ENCODE peak calls at places on chromosomes 13 and 19, in five cellular contexts. I is HCT116, U is H1, H is HepG2, Z is GM12878. N is an unnamed sample.

GRCh38 chr19:17775245-17775927 is 19.6 kb upstream of the B3GNT3 start:
- DNase-seq in I (no peak), U (no peak), H (peak; percentile 64), Z (no peak), N (peak; percentile 85)

GRCh38 chr19:57512845-57513244 is 13.1 kb downstream of the ZNF773 start:
- DNase-seq in I (no peak), U (no peak), H (no peak), Z (no peak), N (no peak)

GRCh38 chr13:82358284-82358683 is 1524.0 kb downstream of the SLITRK1 start:
- DNase-seq in I (no peak), U (no peak), H (no peak), Z (no peak), N (no peak)

GRCh38 chr13:92804346-92804745 is 422.3 kb upstream of the GPC6 start:
- DNase-seq in I (no peak), U (no peak), H (no peak), Z (no peak), N (no peak)

GRCh38 chr13:56528040-56528760 is 612.5 kb upstream of the PRR20A start:
- DNase-seq in I (no peak), U (no peak), H (no peak), Z (no peak), N (no peak)

GRCh38 chr19:17482877-17483604 is 12.7 kb downstream of the SLC27A1 start:
- DNase-seq in I (no peak), U (no peak), H (no peak), Z (no peak), N (peak; percentile 4)

GRCh38 chr13:71922191-71922590 is 55.2 kb upstream of the DACH1 start:
- DNase-seq in I (no peak), U (no peak), H (no peak), Z (no peak), N (no peak)

GRCh38 chr19:44401108-44401786 is at the start of gene ZNF285:
- DNase-seq in I (no peak), U (peak; percentile 94), H (peak; percentile 84), Z (peak; percentile 1), N (peak; percentile 87)

GRCh38 chr19:50492303-50493052 is 15.8 kb upstream of the GARIN5A start:
- DNase-seq in I (no peak), U (no peak), H (no peak), Z (no peak), N (peak; percentile 50)

GRCh38 chr13:68713394-68713793 is 1394.2 kb upstream of the ATXN8OS start:
- DNase-seq in I (no peak), U (peak; percentile 62), H (no peak), Z (no peak), N (no peak)

GRCh38 chr13:32905063-32905863 is 111.0 kb upstream of the KL start:
- DNase-seq in I (no peak), U (no peak), H (no peak), Z (peak; percentile 78), N (no peak)

DNA sequence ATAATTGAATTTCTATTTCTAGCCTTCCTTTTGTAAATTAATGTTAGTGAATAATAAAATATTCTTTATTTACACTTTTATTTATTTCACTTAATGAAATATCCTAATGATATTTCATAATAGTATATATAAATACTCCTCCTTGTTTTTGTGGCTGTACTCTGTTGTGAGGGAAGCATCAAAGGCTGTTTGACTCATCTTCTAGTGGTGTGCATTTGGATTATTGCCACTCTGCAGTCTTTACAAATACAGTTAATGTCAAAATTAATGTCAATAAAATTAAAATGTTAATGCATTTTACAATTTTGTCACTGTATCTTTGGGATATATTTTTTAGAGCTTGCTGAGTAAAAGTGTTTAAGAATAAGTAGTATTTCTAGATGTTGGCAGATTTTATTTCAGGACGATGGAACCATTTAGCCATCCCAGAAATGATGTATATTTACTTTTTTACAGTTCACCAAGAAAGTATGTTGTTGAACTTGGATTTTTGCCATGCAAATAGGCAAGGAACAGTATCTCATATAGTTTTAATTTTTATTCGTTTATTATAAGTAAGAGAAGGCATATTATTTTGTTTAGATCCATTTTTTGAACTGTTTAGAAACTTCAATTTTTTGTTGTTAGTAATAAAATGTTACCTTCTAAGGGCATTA is 281.2 kb upstream of the SLITRK6 start:
- DNase-seq in I (no peak), U (no peak), H (no peak), Z (no peak), N (no peak)
- TF ChIP-seq ZNF274 in I (no peak), U (no peak), H (no peak), Z (no peak), N (no peak)

GRCh38 chr13:97321101-97321500 is 99.0 kb downstream of the MBNL2 start:
- DNase-seq in I (no peak), U (no peak), H (no peak), Z (no peak), N (peak; percentile 16)
- H3K4me1 ChIP-seq in I (peaks cover 9% of the 10 kb centered on the region), U (no peaks in the 10 kb centered on the region), H (peaks cover 19% of the 10 kb centered on the region), Z (no peaks in the 10 kb centered on the region), N (no peaks in the 10 kb centered on the region)

GRCh38 chr19:13929340-13929739 is 8.9 kb downstream of the PODNL1 start:
- DNase-seq in I (no peak), U (no peak), H (no peak), Z (no peak), N (no peak)
- TF ChIP-seq POLR2AphosphoS5 in I (no peak), U (no peak), H (no peak), Z (no peak), N (no peak)

DNA sequence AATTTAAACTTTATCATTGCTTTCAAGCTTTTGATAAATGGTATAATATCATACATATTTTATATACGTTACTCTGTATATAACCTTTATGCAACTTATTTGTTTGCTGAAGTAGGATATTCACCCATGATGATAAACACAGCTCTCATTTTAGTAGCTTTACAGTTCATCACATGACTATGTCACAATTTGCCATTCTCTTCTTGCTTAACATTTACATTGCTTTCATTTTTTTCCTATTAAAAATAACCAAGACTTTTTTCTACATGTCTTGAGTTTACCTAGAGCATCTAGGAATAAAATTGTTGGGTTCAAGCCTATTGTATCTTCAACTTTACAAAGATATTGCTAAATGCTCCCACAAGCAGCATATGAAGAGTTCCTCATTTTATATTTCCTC is 54.0 kb downstream of the KCNRG start:
- DNase-seq in I (no peak), U (no peak), H (no peak), Z (no peak), N (no peak)
- TF ChIP-seq ZNF274 in I (no peak), U (no peak), H (no peak), Z (no peak), N (no peak)

GRCh38 chr13:30370916-30371521 is 51.3 kb upstream of the UBE2L5 start:
- DNase-seq in I (no peak), U (no peak), H (no peak), Z (no peak), N (no peak)
- H3K4me1 ChIP-seq in I (peaks cover 13% of the 10 kb centered on the region), U (no peaks in the 10 kb centered on the region), H (peaks cover 22% of the 10 kb centered on the region), Z (peaks cover 55% of the 10 kb centered on the region), N (peaks cover 10% of the 10 kb centered on the region)

DNA sequence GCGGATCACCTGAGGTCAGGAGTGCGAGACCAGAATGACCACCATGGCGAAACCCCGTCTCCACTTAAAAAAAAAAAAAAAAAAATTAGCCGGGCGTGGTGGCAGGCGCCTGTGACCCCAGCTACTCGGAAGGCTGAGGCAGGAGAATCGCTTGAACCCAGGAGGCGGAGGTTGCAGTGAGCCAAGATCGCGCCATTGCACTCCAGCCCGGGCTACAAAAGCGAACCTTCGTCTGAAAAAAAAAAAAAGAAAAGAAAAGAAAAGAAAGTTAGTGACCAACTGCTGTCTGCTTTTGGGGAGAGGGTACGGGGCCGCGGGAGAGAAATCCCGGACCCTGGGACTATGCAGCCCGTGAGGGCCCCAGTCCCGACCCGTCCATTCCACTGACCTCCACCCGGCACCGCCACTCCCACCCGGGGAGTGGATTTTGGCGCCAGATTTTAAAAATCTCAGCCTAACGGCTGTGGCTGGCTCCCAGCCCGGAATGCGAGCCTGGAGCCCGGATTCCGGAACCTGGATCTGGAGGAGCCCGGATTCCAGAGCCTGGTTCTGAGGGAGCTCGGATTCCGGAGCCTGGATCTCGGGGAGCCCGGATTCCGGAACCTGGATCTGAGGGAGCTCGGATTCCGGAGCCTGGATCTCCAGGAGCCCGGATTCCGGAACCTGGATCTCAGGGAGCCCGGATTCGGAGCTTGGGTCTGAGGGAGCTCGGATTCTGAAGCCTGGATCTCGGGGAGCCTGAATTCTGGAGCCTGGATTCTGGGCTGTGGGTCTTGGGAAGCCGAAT is 6.1 kb upstream of the LMNB2 start:
- DNase-seq in I (peak; percentile 97), U (peak; percentile 91), H (peak; percentile 93), Z (no peak), N (no peak)
- TF ChIP-seq POLR2AphosphoS5 in I (peak; percentile 81), U (no peak), H (no peak), Z (no peak), N (no peak)

GRCh38 chr19:40466219-40467006 is at the start of gene SPTBN4:
- DNase-seq in I (no peak), U (no peak), H (no peak), Z (peak; percentile 40), N (no peak)

GRCh38 chr19:40465781-40466218 is 255 bp upstream of the BLVRB start:
- DNase-seq in I (peak; percentile 98), U (peak; percentile 99), H (peak; percentile 96), Z (peak; percentile 96), N (peak; percentile 97)

GRCh38 chr19:40467007-40467565 is 285 bp downstream of the SPTBN4 start:
- DNase-seq in I (no peak), U (no peak), H (no peak), Z (no peak), N (no peak)

GRCh38 chr19:40464059-40465024 is 1.2 kb downstream of the BLVRB start:
- DNase-seq in I (peak; percentile 85), U (no peak), H (peak; percentile 81), Z (no peak), N (peak; percentile 83)

GRCh38 chr19:40465025-40465780 is at the start of gene BLVRB:
- DNase-seq in I (no peak), U (no peak), H (peak; percentile 52), Z (no peak), N (peak; percentile 25)
- TF ChIP-seq ZNF274 in I (no peak), U (no peak), H (peak; percentile 65), Z (no peak), N (no peak)

DNA sequence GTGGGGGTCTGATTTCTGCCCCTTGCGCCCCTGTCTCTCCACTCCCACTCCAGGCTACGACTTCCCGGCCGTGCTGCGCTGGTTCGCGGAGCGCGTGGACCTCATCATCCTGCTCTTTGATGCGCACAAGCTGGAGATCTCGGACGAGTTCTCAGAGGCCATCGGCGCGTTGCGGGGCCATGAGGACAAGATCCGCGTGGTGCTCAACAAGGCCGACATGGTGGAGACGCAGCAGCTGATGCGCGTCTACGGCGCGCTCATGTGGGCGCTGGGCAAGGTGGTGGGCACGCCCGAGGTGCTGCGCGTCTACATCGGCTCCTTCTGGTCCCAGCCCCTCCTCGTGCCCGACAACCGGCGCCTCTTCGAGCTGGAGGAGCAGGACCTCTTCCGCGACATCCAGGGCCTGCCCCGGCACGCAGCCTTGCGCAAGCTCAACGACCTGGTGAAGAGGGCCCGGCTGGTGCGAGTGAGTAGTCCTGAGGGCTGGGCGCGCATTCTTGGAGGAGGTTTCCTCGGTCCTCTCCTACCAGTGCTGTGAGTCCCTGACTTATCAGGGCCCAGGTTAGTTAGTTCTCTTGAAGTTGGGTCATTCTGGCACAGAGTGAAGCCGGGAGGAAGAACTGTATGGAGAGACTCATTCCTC is 12.7 kb downstream of the EHD2 start:
- DNase-seq in I (no peak), U (no peak), H (no peak), Z (no peak), N (no peak)
- H3K4me1 ChIP-seq in I (peaks cover 84% of the 10 kb centered on the region), U (peaks cover 3% of the 10 kb centered on the region), H (peaks cover 56% of the 10 kb centered on the region), Z (no peaks in the 10 kb centered on the region), N (peaks cover 19% of the 10 kb centered on the region)